ENCODE peak calls at places on chromosomes 5 and 9, in six cellular contexts. G is NCI-H1436, A is nucleus accumbens, S is NB4, Y is left lung, B is MG63. U is an unnamed sample.

GRCh38 chr9:38018964-38019602 is 49.9 kb downstream of the SHB start:
- DNase-seq in G (peak), A (peak), S (peak), Y (no peak), B (peak), U (no peak)

GRCh38 chr5:84863020-84863419 is 478.3 kb upstream of the EDIL3 start:
- DNase-seq in G (no peak), A (no peak), S (no peak), Y (no peak), B (no peak), U (peak)

GRCh38 chr5:67215592-67216471 is 19.2 kb upstream of the CD180 start:
- DNase-seq in G (no peak), A (no peak), S (peak), Y (peak), B (no peak), U (peak)

GRCh38 chr9:89773170-89773569 is 168.4 kb downstream of the GADD45G start:
- DNase-seq in G (no peak), A (no peak), S (no peak), Y (no peak), B (no peak), U (no peak)

GRCh38 chr9:125241863-125242739 is 958 bp upstream of the HSPA5 start:
- DNase-seq in G (no peak), A (no peak), S (no peak), Y (peak), B (peak), U (peak)

GRCh38 chr9:88092699-88093359 is 45.4 kb downstream of the SPATA31C2 start:
- DNase-seq in G (no peak), A (no peak), S (peak), Y (peak), B (no peak), U (no peak)

GRCh38 chr9:2662496-2662895 is 40.9 kb downstream of the VLDLR start:
- DNase-seq in G (no peak), A (peak), S (no peak), Y (no peak), B (no peak), U (no peak)

GRCh38 chr9:31541626-31542025 is 842.8 kb upstream of the ACO1 start:
- DNase-seq in G (no peak), A (peak), S (no peak), Y (no peak), B (no peak), U (no peak)

GRCh38 chr9:13675638-13676000 is 396.1 kb upstream of the MPDZ start:
- DNase-seq in G (no peak), A (no peak), S (no peak), Y (no peak), B (no peak), U (no peak)

GRCh38 chr5:171520300-171521170 is 101.1 kb downstream of the FGF18 start:
- DNase-seq in G (no peak), A (no peak), S (no peak), Y (no peak), B (peak), U (no peak)

GRCh38 chr5:109756543-109757186 is 66.9 kb downstream of the MAN2A1 start:
- DNase-seq in G (no peak), A (no peak), S (no peak), Y (no peak), B (no peak), U (no peak)

GRCh38 chr5:97764700-97765099 is 581.7 kb upstream of the RIOK2 start:
- DNase-seq in G (no peak), A (no peak), S (peak), Y (no peak), B (peak), U (no peak)